ENCODE peak calls at places on chromosomes 7 and 10, in eight cellular contexts. One of them, this sample, is unnamed.

GRCh38 chr10:47183726-47184084 is 116.3 kb upstream of the GDF10 start:
- DNase-seq in Daoy: no peak
- DNase-seq in uterus: no peak
- DNase-seq in iPS DF 6.9: no peak
- DNase-seq in hippocampal formation: no peak
- DNase-seq in iPS-NIHi11: no peak
- DNase-seq in stimulated activated CD8-positive, alpha-beta memory T cell treated with anti-CD3 and anti-CD28 coated beads, Interleukin-4, amount 100 ng/mL, for 24 hours: no peak
- DNase-seq in NCI-H1092 treated with DMSO at 0.1 percent for 48 hours: no peak
- DNase-seq in this sample: no peak

GRCh38 chr10:68330852-68331454 is 911 bp upstream of the HNRNPH3 start:
- DNase-seq in Daoy: peak
- DNase-seq in uterus: peak
- DNase-seq in NCI-H1092 treated with DMSO at 0.1 percent for 48 hours: peak
- DNase-seq in iPS-NIHi11: no peak
- DNase-seq in hippocampal formation: peak
- DNase-seq in iPS DF 6.9: no peak
- DNase-seq in stimulated activated CD8-positive, alpha-beta memory T cell treated with anti-CD3 and anti-CD28 coated beads, Interleukin-4, amount 100 ng/mL, for 24 hours: peak
- DNase-seq in this sample: no peak

GRCh38 chr7:12315049-12315448 is 88.6 kb downstream of the VWDE start:
- DNase-seq in uterus: no peak
- DNase-seq in iPS-NIHi11: no peak
- DNase-seq in iPS DF 6.9: no peak
- DNase-seq in Daoy: no peak
- DNase-seq in stimulated activated CD8-positive, alpha-beta memory T cell treated with anti-CD3 and anti-CD28 coated beads, Interleukin-4, amount 100 ng/mL, for 24 hours: no peak
- DNase-seq in hippocampal formation: no peak
- DNase-seq in NCI-H1092 treated with DMSO at 0.1 percent for 48 hours: peak
- DNase-seq in this sample: no peak

GRCh38 chr7:143434660-143435059 is 8.6 kb upstream of the TAS2R60 start:
- DNase-seq in hippocampal formation: no peak
- DNase-seq in uterus: no peak
- DNase-seq in Daoy: peak
- DNase-seq in NCI-H1092 treated with DMSO at 0.1 percent for 48 hours: no peak
- DNase-seq in iPS-NIHi11: no peak
- DNase-seq in stimulated activated CD8-positive, alpha-beta memory T cell treated with anti-CD3 and anti-CD28 coated beads, Interleukin-4, amount 100 ng/mL, for 24 hours: no peak
- DNase-seq in iPS DF 6.9: no peak
- DNase-seq in this sample: no peak

GRCh38 chr10:97676770-97677581 is 10.1 kb downstream of the AVPI1 start:
- DNase-seq in iPS DF 6.9: no peak
- DNase-seq in uterus: peak
- DNase-seq in hippocampal formation: no peak
- DNase-seq in iPS-NIHi11: peak
- DNase-seq in NCI-H1092 treated with DMSO at 0.1 percent for 48 hours: peak
- DNase-seq in stimulated activated CD8-positive, alpha-beta memory T cell treated with anti-CD3 and anti-CD28 coated beads, Interleukin-4, amount 100 ng/mL, for 24 hours: peak
- DNase-seq in Daoy: peak
- DNase-seq in this sample: no peak

GRCh38 chr7:107128217-107128616 is 40.6 kb upstream of the HBP1 start:
- DNase-seq in iPS-NIHi11: no peak
- DNase-seq in hippocampal formation: no peak
- DNase-seq in iPS DF 6.9: no peak
- DNase-seq in stimulated activated CD8-positive, alpha-beta memory T cell treated with anti-CD3 and anti-CD28 coated beads, Interleukin-4, amount 100 ng/mL, for 24 hours: no peak
- DNase-seq in NCI-H1092 treated with DMSO at 0.1 percent for 48 hours: no peak
- DNase-seq in uterus: no peak
- DNase-seq in Daoy: no peak
- DNase-seq in this sample: no peak

GRCh38 chr10:986881-987634 is 1.2 kb upstream of the GTPBP4 start:
- DNase-seq in NCI-H1092 treated with DMSO at 0.1 percent for 48 hours: no peak
- DNase-seq in iPS DF 6.9: no peak
- DNase-seq in uterus: no peak
- DNase-seq in hippocampal formation: no peak
- DNase-seq in stimulated activated CD8-positive, alpha-beta memory T cell treated with anti-CD3 and anti-CD28 coated beads, Interleukin-4, amount 100 ng/mL, for 24 hours: no peak
- DNase-seq in iPS-NIHi11: no peak
- DNase-seq in Daoy: peak
- DNase-seq in this sample: no peak

GRCh38 chr10:43230101-43230908 is 36.6 kb downstream of the RASGEF1A start:
- DNase-seq in iPS-NIHi11: peak
- DNase-seq in stimulated activated CD8-positive, alpha-beta memory T cell treated with anti-CD3 and anti-CD28 coated beads, Interleukin-4, amount 100 ng/mL, for 24 hours: no peak
- DNase-seq in iPS DF 6.9: no peak
- DNase-seq in uterus: peak
- DNase-seq in Daoy: no peak
- DNase-seq in NCI-H1092 treated with DMSO at 0.1 percent for 48 hours: no peak
- DNase-seq in hippocampal formation: no peak
- DNase-seq in this sample: no peak

GRCh38 chr10:15791816-15792524 is 68.3 kb downstream of the MINDY3 start:
- DNase-seq in NCI-H1092 treated with DMSO at 0.1 percent for 48 hours: no peak
- DNase-seq in hippocampal formation: no peak
- DNase-seq in iPS DF 6.9: no peak
- DNase-seq in uterus: peak
- DNase-seq in stimulated activated CD8-positive, alpha-beta memory T cell treated with anti-CD3 and anti-CD28 coated beads, Interleukin-4, amount 100 ng/mL, for 24 hours: no peak
- DNase-seq in Daoy: no peak
- DNase-seq in iPS-NIHi11: no peak
- DNase-seq in this sample: no peak

GRCh38 chr10:132972149-132972985 is 30.0 kb upstream of the CFAP46 start:
- DNase-seq in iPS-NIHi11: no peak
- DNase-seq in Daoy: no peak
- DNase-seq in stimulated activated CD8-positive, alpha-beta memory T cell treated with anti-CD3 and anti-CD28 coated beads, Interleukin-4, amount 100 ng/mL, for 24 hours: no peak
- DNase-seq in NCI-H1092 treated with DMSO at 0.1 percent for 48 hours: no peak
- DNase-seq in uterus: no peak
- DNase-seq in hippocampal formation: no peak
- DNase-seq in iPS DF 6.9: no peak
- DNase-seq in this sample: no peak

GRCh38 chr7:91759205-91759863 is 121.2 kb downstream of the MTERF1 start:
- DNase-seq in iPS DF 6.9: no peak
- DNase-seq in uterus: no peak
- DNase-seq in hippocampal formation: no peak
- DNase-seq in iPS-NIHi11: no peak
- DNase-seq in NCI-H1092 treated with DMSO at 0.1 percent for 48 hours: no peak
- DNase-seq in stimulated activated CD8-positive, alpha-beta memory T cell treated with anti-CD3 and anti-CD28 coated beads, Interleukin-4, amount 100 ng/mL, for 24 hours: no peak
- DNase-seq in Daoy: peak
- DNase-seq in this sample: no peak

GRCh38 chr7:121097577-121097976 is 109.1 kb downstream of the CPED1 start:
- DNase-seq in hippocampal formation: no peak
- DNase-seq in iPS DF 6.9: no peak
- DNase-seq in NCI-H1092 treated with DMSO at 0.1 percent for 48 hours: no peak
- DNase-seq in iPS-NIHi11: no peak
- DNase-seq in stimulated activated CD8-positive, alpha-beta memory T cell treated with anti-CD3 and anti-CD28 coated beads, Interleukin-4, amount 100 ng/mL, for 24 hours: no peak
- DNase-seq in Daoy: no peak
- DNase-seq in uterus: no peak
- DNase-seq in this sample: no peak

GRCh38 chr7:91988213-91988612 is 47.6 kb downstream of the AKAP9 start:
- DNase-seq in uterus: no peak
- DNase-seq in iPS-NIHi11: no peak
- DNase-seq in Daoy: no peak
- DNase-seq in stimulated activated CD8-positive, alpha-beta memory T cell treated with anti-CD3 and anti-CD28 coated beads, Interleukin-4, amount 100 ng/mL, for 24 hours: no peak
- DNase-seq in hippocampal formation: no peak
- DNase-seq in iPS DF 6.9: no peak
- DNase-seq in NCI-H1092 treated with DMSO at 0.1 percent for 48 hours: no peak
- DNase-seq in this sample: no peak

GRCh38 chr7:111018447-111018846 is 72.5 kb upstream of the LRRN3 start:
- DNase-seq in hippocampal formation: no peak
- DNase-seq in Daoy: no peak
- DNase-seq in iPS-NIHi11: no peak
- DNase-seq in NCI-H1092 treated with DMSO at 0.1 percent for 48 hours: no peak
- DNase-seq in stimulated activated CD8-positive, alpha-beta memory T cell treated with anti-CD3 and anti-CD28 coated beads, Interleukin-4, amount 100 ng/mL, for 24 hours: no peak
- DNase-seq in uterus: no peak
- DNase-seq in iPS DF 6.9: no peak
- DNase-seq in this sample: no peak

GRCh38 chr10:24468281-24468751 is 255.4 kb downstream of the ARHGAP21 start:
- DNase-seq in Daoy: peak
- DNase-seq in stimulated activated CD8-positive, alpha-beta memory T cell treated with anti-CD3 and anti-CD28 coated beads, Interleukin-4, amount 100 ng/mL, for 24 hours: no peak
- DNase-seq in uterus: no peak
- DNase-seq in hippocampal formation: no peak
- DNase-seq in iPS-NIHi11: no peak
- DNase-seq in iPS DF 6.9: no peak
- DNase-seq in NCI-H1092 treated with DMSO at 0.1 percent for 48 hours: no peak
- DNase-seq in this sample: no peak

GRCh38 chr10:124420254-124420653 is 1.5 kb upstream of the OAT start:
- DNase-seq in stimulated activated CD8-positive, alpha-beta memory T cell treated with anti-CD3 and anti-CD28 coated beads, Interleukin-4, amount 100 ng/mL, for 24 hours: no peak
- DNase-seq in hippocampal formation: no peak
- DNase-seq in Daoy: no peak
- DNase-seq in NCI-H1092 treated with DMSO at 0.1 percent for 48 hours: no peak
- DNase-seq in iPS-NIHi11: no peak
- DNase-seq in uterus: no peak
- DNase-seq in iPS DF 6.9: no peak
- DNase-seq in this sample: no peak

GRCh38 chr10:24360286-24361127 is 151.6 kb downstream of the KIAA1217 start:
- DNase-seq in iPS DF 6.9: peak
- DNase-seq in uterus: peak
- DNase-seq in stimulated activated CD8-positive, alpha-beta memory T cell treated with anti-CD3 and anti-CD28 coated beads, Interleukin-4, amount 100 ng/mL, for 24 hours: no peak
- DNase-seq in NCI-H1092 treated with DMSO at 0.1 percent for 48 hours: peak
- DNase-seq in iPS-NIHi11: peak
- DNase-seq in hippocampal formation: peak
- DNase-seq in Daoy: peak
- DNase-seq in this sample: no peak

GRCh38 chr7:133735222-133735621 is 391.9 kb upstream of the LRGUK start:
- DNase-seq in iPS-NIHi11: no peak
- DNase-seq in stimulated activated CD8-positive, alpha-beta memory T cell treated with anti-CD3 and anti-CD28 coated beads, Interleukin-4, amount 100 ng/mL, for 24 hours: no peak
- DNase-seq in iPS DF 6.9: no peak
- DNase-seq in hippocampal formation: no peak
- DNase-seq in Daoy: no peak
- DNase-seq in uterus: no peak
- DNase-seq in NCI-H1092 treated with DMSO at 0.1 percent for 48 hours: no peak
- DNase-seq in this sample: no peak

GRCh38 chr10:29285624-29286051 is 3.2 kb upstream of the LYZL1 start:
- DNase-seq in iPS DF 6.9: no peak
- DNase-seq in stimulated activated CD8-positive, alpha-beta memory T cell treated with anti-CD3 and anti-CD28 coated beads, Interleukin-4, amount 100 ng/mL, for 24 hours: no peak
- DNase-seq in uterus: no peak
- DNase-seq in NCI-H1092 treated with DMSO at 0.1 percent for 48 hours: no peak
- DNase-seq in iPS-NIHi11: no peak
- DNase-seq in hippocampal formation: no peak
- DNase-seq in Daoy: no peak
- DNase-seq in this sample: no peak

GRCh38 chr7:957418-958220 is 3.1 kb upstream of the ADAP1 start:
- DNase-seq in Daoy: no peak
- DNase-seq in stimulated activated CD8-positive, alpha-beta memory T cell treated with anti-CD3 and anti-CD28 coated beads, Interleukin-4, amount 100 ng/mL, for 24 hours: no peak
- DNase-seq in uterus: no peak
- DNase-seq in hippocampal formation: peak
- DNase-seq in iPS-NIHi11: peak
- DNase-seq in NCI-H1092 treated with DMSO at 0.1 percent for 48 hours: no peak
- DNase-seq in iPS DF 6.9: no peak
- DNase-seq in this sample: no peak

GRCh38 chr10:44981172-44982113 is 2.8 kb upstream of the DEPP1 start:
- DNase-seq in NCI-H1092 treated with DMSO at 0.1 percent for 48 hours: no peak
- DNase-seq in uterus: peak
- DNase-seq in Daoy: peak
- DNase-seq in iPS-NIHi11: no peak
- DNase-seq in stimulated activated CD8-positive, alpha-beta memory T cell treated with anti-CD3 and anti-CD28 coated beads, Interleukin-4, amount 100 ng/mL, for 24 hours: no peak
- DNase-seq in iPS DF 6.9: no peak
- DNase-seq in hippocampal formation: no peak
- DNase-seq in this sample: no peak

GRCh38 chr7:54802841-54803240 is 43.8 kb upstream of the SEC61G start:
- DNase-seq in Daoy: peak
- DNase-seq in iPS-NIHi11: no peak
- DNase-seq in NCI-H1092 treated with DMSO at 0.1 percent for 48 hours: no peak
- DNase-seq in hippocampal formation: no peak
- DNase-seq in stimulated activated CD8-positive, alpha-beta memory T cell treated with anti-CD3 and anti-CD28 coated beads, Interleukin-4, amount 100 ng/mL, for 24 hours: no peak
- DNase-seq in iPS DF 6.9: no peak
- DNase-seq in uterus: no peak
- DNase-seq in this sample: no peak

GRCh38 chr7:137454169-137455166 is 110.9 kb upstream of the PTN start:
- DNase-seq in stimulated activated CD8-positive, alpha-beta memory T cell treated with anti-CD3 and anti-CD28 coated beads, Interleukin-4, amount 100 ng/mL, for 24 hours: no peak
- DNase-seq in Daoy: no peak
- DNase-seq in iPS-NIHi11: peak
- DNase-seq in uterus: peak
- DNase-seq in iPS DF 6.9: no peak
- DNase-seq in NCI-H1092 treated with DMSO at 0.1 percent for 48 hours: peak
- DNase-seq in hippocampal formation: no peak
- DNase-seq in this sample: no peak

GRCh38 chr7:138245682-138246081 is 169.4 kb downstream of the AKR1D1 start:
- DNase-seq in Daoy: no peak
- DNase-seq in iPS DF 6.9: no peak
- DNase-seq in hippocampal formation: no peak
- DNase-seq in iPS-NIHi11: no peak
- DNase-seq in uterus: peak
- DNase-seq in stimulated activated CD8-positive, alpha-beta memory T cell treated with anti-CD3 and anti-CD28 coated beads, Interleukin-4, amount 100 ng/mL, for 24 hours: no peak
- DNase-seq in NCI-H1092 treated with DMSO at 0.1 percent for 48 hours: peak
- DNase-seq in this sample: no peak

GRCh38 chr10:87915989-87916388 is 52.6 kb downstream of the PTEN start:
- DNase-seq in stimulated activated CD8-positive, alpha-beta memory T cell treated with anti-CD3 and anti-CD28 coated beads, Interleukin-4, amount 100 ng/mL, for 24 hours: no peak
- DNase-seq in iPS-NIHi11: peak
- DNase-seq in hippocampal formation: no peak
- DNase-seq in iPS DF 6.9: no peak
- DNase-seq in NCI-H1092 treated with DMSO at 0.1 percent for 48 hours: no peak
- DNase-seq in Daoy: no peak
- DNase-seq in uterus: no peak
- DNase-seq in this sample: no peak

GRCh38 chr7:80018941-80019808 is 115.5 kb upstream of the GNAI1 start:
- DNase-seq in uterus: no peak
- DNase-seq in NCI-H1092 treated with DMSO at 0.1 percent for 48 hours: peak
- DNase-seq in iPS-NIHi11: peak
- DNase-seq in hippocampal formation: peak
- DNase-seq in Daoy: peak
- DNase-seq in stimulated activated CD8-positive, alpha-beta memory T cell treated with anti-CD3 and anti-CD28 coated beads, Interleukin-4, amount 100 ng/mL, for 24 hours: peak
- DNase-seq in iPS DF 6.9: peak
- DNase-seq in this sample: no peak

GRCh38 chr7:22193361-22194016 is 163.5 kb downstream of the RAPGEF5 start:
- DNase-seq in iPS DF 6.9: peak
- DNase-seq in iPS-NIHi11: peak
- DNase-seq in NCI-H1092 treated with DMSO at 0.1 percent for 48 hours: peak
- DNase-seq in uterus: peak
- DNase-seq in stimulated activated CD8-positive, alpha-beta memory T cell treated with anti-CD3 and anti-CD28 coated beads, Interleukin-4, amount 100 ng/mL, for 24 hours: no peak
- DNase-seq in hippocampal formation: peak
- DNase-seq in Daoy: peak
- DNase-seq in this sample: no peak

GRCh38 chr7:38102486-38102885 is 75.6 kb upstream of the STARD3NL start:
- DNase-seq in stimulated activated CD8-positive, alpha-beta memory T cell treated with anti-CD3 and anti-CD28 coated beads, Interleukin-4, amount 100 ng/mL, for 24 hours: no peak
- DNase-seq in NCI-H1092 treated with DMSO at 0.1 percent for 48 hours: no peak
- DNase-seq in iPS-NIHi11: no peak
- DNase-seq in uterus: no peak
- DNase-seq in hippocampal formation: no peak
- DNase-seq in Daoy: no peak
- DNase-seq in iPS DF 6.9: no peak
- DNase-seq in this sample: no peak

GRCh38 chr7:96120856-96121255 is 201.0 kb downstream of the SLC25A13 start:
- DNase-seq in iPS DF 6.9: no peak
- DNase-seq in NCI-H1092 treated with DMSO at 0.1 percent for 48 hours: no peak
- DNase-seq in uterus: no peak
- DNase-seq in hippocampal formation: no peak
- DNase-seq in Daoy: no peak
- DNase-seq in stimulated activated CD8-positive, alpha-beta memory T cell treated with anti-CD3 and anti-CD28 coated beads, Interleukin-4, amount 100 ng/mL, for 24 hours: no peak
- DNase-seq in iPS-NIHi11: no peak
- DNase-seq in this sample: no peak

GRCh38 chr10:5575144-5575481 is 50.4 kb downstream of the CALML3 start:
- DNase-seq in NCI-H1092 treated with DMSO at 0.1 percent for 48 hours: no peak
- DNase-seq in iPS DF 6.9: no peak
- DNase-seq in iPS-NIHi11: no peak
- DNase-seq in hippocampal formation: no peak
- DNase-seq in Daoy: no peak
- DNase-seq in uterus: no peak
- DNase-seq in stimulated activated CD8-positive, alpha-beta memory T cell treated with anti-CD3 and anti-CD28 coated beads, Interleukin-4, amount 100 ng/mL, for 24 hours: no peak
- DNase-seq in this sample: no peak

GRCh38 chr7:1404881-1405548 is 54.3 kb downstream of the MICALL2 start:
- DNase-seq in stimulated activated CD8-positive, alpha-beta memory T cell treated with anti-CD3 and anti-CD28 coated beads, Interleukin-4, amount 100 ng/mL, for 24 hours: no peak
- DNase-seq in Daoy: no peak
- DNase-seq in NCI-H1092 treated with DMSO at 0.1 percent for 48 hours: no peak
- DNase-seq in iPS DF 6.9: no peak
- DNase-seq in uterus: no peak
- DNase-seq in iPS-NIHi11: no peak
- DNase-seq in hippocampal formation: no peak
- DNase-seq in this sample: no peak

GRCh38 chr10:73877533-73878160 is 3.3 kb upstream of the CAMK2G start:
- DNase-seq in NCI-H1092 treated with DMSO at 0.1 percent for 48 hours: no peak
- DNase-seq in uterus: no peak
- DNase-seq in stimulated activated CD8-positive, alpha-beta memory T cell treated with anti-CD3 and anti-CD28 coated beads, Interleukin-4, amount 100 ng/mL, for 24 hours: no peak
- DNase-seq in hippocampal formation: no peak
- DNase-seq in Daoy: no peak
- DNase-seq in iPS-NIHi11: peak
- DNase-seq in iPS DF 6.9: no peak
- DNase-seq in this sample: no peak

GRCh38 chr10:110932505-110933180 is 13.2 kb downstream of the SHOC2 start:
- DNase-seq in iPS-NIHi11: no peak
- DNase-seq in uterus: no peak
- DNase-seq in hippocampal formation: no peak
- DNase-seq in Daoy: no peak
- DNase-seq in stimulated activated CD8-positive, alpha-beta memory T cell treated with anti-CD3 and anti-CD28 coated beads, Interleukin-4, amount 100 ng/mL, for 24 hours: no peak
- DNase-seq in NCI-H1092 treated with DMSO at 0.1 percent for 48 hours: no peak
- DNase-seq in iPS DF 6.9: no peak
- DNase-seq in this sample: no peak

GRCh38 chr7:101792051-101792651 is 25.3 kb upstream of the CUX1 start:
- DNase-seq in iPS DF 6.9: no peak
- DNase-seq in stimulated activated CD8-positive, alpha-beta memory T cell treated with anti-CD3 and anti-CD28 coated beads, Interleukin-4, amount 100 ng/mL, for 24 hours: no peak
- DNase-seq in NCI-H1092 treated with DMSO at 0.1 percent for 48 hours: no peak
- DNase-seq in iPS-NIHi11: no peak
- DNase-seq in uterus: peak
- DNase-seq in hippocampal formation: no peak
- DNase-seq in Daoy: peak
- DNase-seq in this sample: no peak

This sample was measured in esophagus muscularis mucosa.